ENCODE peak calls at places on chromosome 20, in six cellular contexts. One of them, this sample, is unnamed.

GRCh38 chr20:17502105-17502504 is 29.1 kb downstream of the BFSP1 start:
- DNase-seq in activated T-helper 2 cell treated with anti-CD3 and anti-CD28 coated beads, Interferon-gamma antibody, Interleukin-2, Interleukin-4, amounts not matched to agents 10 μg/mL and 5 μg/mL and 100 μg/mL, durations not matched to agents 14 hours and 24 hours and 36 hours: no peak
- DNase-seq in stromal cell of bone marrow: no peak
- DNase-seq in T-cell: no peak
- DNase-seq in LNCaP clone FGC: no peak
- DNase-seq in dorsolateral prefrontal cortex: no peak
- DNase-seq in this sample: no peak

GRCh38 chr20:11849976-11850670 is 67.6 kb upstream of the BTBD3 start:
- DNase-seq in activated T-helper 2 cell treated with anti-CD3 and anti-CD28 coated beads, Interferon-gamma antibody, Interleukin-2, Interleukin-4, amounts not matched to agents 10 μg/mL and 5 μg/mL and 100 μg/mL, durations not matched to agents 14 hours and 24 hours and 36 hours: no peak
- DNase-seq in stromal cell of bone marrow: no peak
- DNase-seq in T-cell: no peak
- DNase-seq in LNCaP clone FGC: no peak
- DNase-seq in dorsolateral prefrontal cortex: no peak
- DNase-seq in this sample: no peak

GRCh38 chr20:8647868-8648495 is 420.9 kb upstream of the PLCB4 start:
- DNase-seq in activated T-helper 2 cell treated with anti-CD3 and anti-CD28 coated beads, Interferon-gamma antibody, Interleukin-2, Interleukin-4, amounts not matched to agents 10 μg/mL and 5 μg/mL and 100 μg/mL, durations not matched to agents 14 hours and 24 hours and 36 hours: no peak
- DNase-seq in stromal cell of bone marrow: no peak
- DNase-seq in T-cell: no peak
- DNase-seq in LNCaP clone FGC: no peak
- DNase-seq in dorsolateral prefrontal cortex: no peak
- DNase-seq in this sample: peak

GRCh38 chr20:35592339-35592960 is 23.2 kb upstream of the SPAG4 start:
- DNase-seq in activated T-helper 2 cell treated with anti-CD3 and anti-CD28 coated beads, Interferon-gamma antibody, Interleukin-2, Interleukin-4, amounts not matched to agents 10 μg/mL and 5 μg/mL and 100 μg/mL, durations not matched to agents 14 hours and 24 hours and 36 hours: no peak
- DNase-seq in stromal cell of bone marrow: no peak
- DNase-seq in T-cell: no peak
- DNase-seq in LNCaP clone FGC: no peak
- DNase-seq in dorsolateral prefrontal cortex: no peak
- DNase-seq in this sample: no peak

GRCh38 chr20:58179432-58180099 is 48.9 kb downstream of the ANKRD60 start:
- DNase-seq in activated T-helper 2 cell treated with anti-CD3 and anti-CD28 coated beads, Interferon-gamma antibody, Interleukin-2, Interleukin-4, amounts not matched to agents 10 μg/mL and 5 μg/mL and 100 μg/mL, durations not matched to agents 14 hours and 24 hours and 36 hours: peak
- DNase-seq in stromal cell of bone marrow: no peak
- DNase-seq in T-cell: peak
- DNase-seq in LNCaP clone FGC: no peak
- DNase-seq in dorsolateral prefrontal cortex: no peak
- DNase-seq in this sample: peak

GRCh38 chr20:49724637-49725606 is 11.2 kb upstream of the B4GALT5 start:
- DNase-seq in activated T-helper 2 cell treated with anti-CD3 and anti-CD28 coated beads, Interferon-gamma antibody, Interleukin-2, Interleukin-4, amounts not matched to agents 10 μg/mL and 5 μg/mL and 100 μg/mL, durations not matched to agents 14 hours and 24 hours and 36 hours: no peak
- DNase-seq in stromal cell of bone marrow: peak
- DNase-seq in T-cell: no peak
- DNase-seq in LNCaP clone FGC: no peak
- DNase-seq in dorsolateral prefrontal cortex: no peak
- DNase-seq in this sample: peak

GRCh38 chr20:25439328-25439727 is 31.9 kb downstream of the GINS1 start:
- DNase-seq in activated T-helper 2 cell treated with anti-CD3 and anti-CD28 coated beads, Interferon-gamma antibody, Interleukin-2, Interleukin-4, amounts not matched to agents 10 μg/mL and 5 μg/mL and 100 μg/mL, durations not matched to agents 14 hours and 24 hours and 36 hours: no peak
- DNase-seq in stromal cell of bone marrow: no peak
- DNase-seq in T-cell: no peak
- DNase-seq in LNCaP clone FGC: no peak
- DNase-seq in dorsolateral prefrontal cortex: no peak
- DNase-seq in this sample: no peak

GRCh38 chr20:22341508-22341907 is 242.9 kb downstream of the FOXA2 start:
- DNase-seq in activated T-helper 2 cell treated with anti-CD3 and anti-CD28 coated beads, Interferon-gamma antibody, Interleukin-2, Interleukin-4, amounts not matched to agents 10 μg/mL and 5 μg/mL and 100 μg/mL, durations not matched to agents 14 hours and 24 hours and 36 hours: no peak
- DNase-seq in stromal cell of bone marrow: peak
- DNase-seq in T-cell: no peak
- DNase-seq in LNCaP clone FGC: no peak
- DNase-seq in dorsolateral prefrontal cortex: no peak
- DNase-seq in this sample: no peak

This sample was measured in uterus.